ENCODE peak calls at places on chromosomes 16 and 17, in seven cellular contexts. M is stimulated activated CD4-positive, alpha-beta T cell treated with anti-CD3 and anti-CD28 coated beads, Interleukin-2, amount 100 ng/mL, for 48 hours; A is HT1080; W is HS-5; V is transverse colon; D is activated T-cell treated with anti-CD3 and anti-CD28 coated beads for 1 hour; S is osteocyte. R is an unnamed sample.

GRCh38 chr16:11203111-11203623 is 52.8 kb downstream of the SOCS1 start:
- DNase-seq in M (no peak), A (no peak), W (no peak), V (no peak), D (no peak), S (no peak), R (no peak)

GRCh38 chr17:75995385-75995925 is 5.2 kb upstream of the CDK3 start:
- DNase-seq in M (no peak), A (no peak), W (no peak), V (no peak), D (no peak), S (no peak), R (no peak)

GRCh38 chr16:88634994-88635670 is 3.2 kb upstream of the IL17C start:
- DNase-seq in M (no peak), A (no peak), W (no peak), V (no peak), D (no peak), S (no peak), R (no peak)

GRCh38 chr17:42673266-42673884 is 3.4 kb downstream of the PLEKHH3 start:
- DNase-seq in M (no peak), A (no peak), W (no peak), V (no peak), D (no peak), S (no peak), R (no peak)

GRCh38 chr17:31564883-31565297 is 173.4 kb downstream of the RAB11FIP4 start:
- DNase-seq in M (no peak), A (no peak), W (no peak), V (no peak), D (no peak), S (no peak), R (no peak)

GRCh38 chr17:3024346-3024745 is 39.1 kb downstream of the OR1D5 start:
- DNase-seq in M (no peak), A (no peak), W (no peak), V (no peak), D (no peak), S (no peak), R (no peak)

GRCh38 chr16:11669380-11670146 is 1.3 kb downstream of the SNN start:
- DNase-seq in M (no peak), A (no peak), W (no peak), V (peak; percentile 49), D (no peak), S (no peak), R (no peak)

GRCh38 chr17:68100000-68100641 is 64.6 kb downstream of the KPNA2 start:
- DNase-seq in M (no peak), A (no peak), W (no peak), V (no peak), D (no peak), S (peak; percentile 48), R (no peak)

GRCh38 chr17:77857613-77858012 is 100.9 kb upstream of the TNRC6C start:
- DNase-seq in M (no peak), A (no peak), W (no peak), V (no peak), D (no peak), S (no peak), R (no peak)

GRCh38 chr16:88784074-88784855 is 755 bp downstream of the PIEZO1 start:
- DNase-seq in M (no peak), A (peak; percentile 70), W (no peak), V (peak; percentile 74), D (no peak), S (no peak), R (no peak)

GRCh38 chr16:56729351-56729735 is 586 bp upstream of the NUP93 start:
- DNase-seq in M (no peak), A (no peak), W (no peak), V (no peak), D (no peak), S (peak; percentile 54), R (no peak)

GRCh38 chr16:7482028-7482427 is 149.4 kb downstream of the RBFOX1 start:
- DNase-seq in M (no peak), A (no peak), W (no peak), V (no peak), D (no peak), S (no peak), R (no peak)

GRCh38 chr17:19378416-19379293 is at the start of gene MAPK7:
- DNase-seq in M (no peak), A (no peak), W (no peak), V (peak; percentile 31), D (no peak), S (no peak), R (no peak)

GRCh38 chr16:28196331-28196987 is 15.3 kb downstream of the XPO6 start:
- DNase-seq in M (no peak), A (no peak), W (no peak), V (no peak), D (no peak), S (no peak), R (no peak)

GRCh38 chr17:19260958-19261357 is 23.8 kb downstream of the EPN2 start:
- DNase-seq in M (no peak), A (peak; percentile 21), W (no peak), V (no peak), D (no peak), S (no peak), R (no peak)

GRCh38 chr16:12311309-12311708 is 334.8 kb downstream of the SNX29 start:
- DNase-seq in M (no peak), A (no peak), W (no peak), V (no peak), D (no peak), S (no peak), R (no peak)

GRCh38 chr17:49523706-49524472 is 28.8 kb downstream of the NGFR start:
- DNase-seq in M (peak; percentile 5), A (peak; percentile 64), W (no peak), V (no peak), D (no peak), S (no peak), R (peak; percentile 23)

GRCh38 chr17:48058393-48059124 is 10.4 kb downstream of the NFE2L1 start:
- DNase-seq in M (no peak), A (no peak), W (no peak), V (no peak), D (no peak), S (no peak), R (no peak)

R was measured in natural killer cell.